ENCODE peak calls at places on chromosomes 2 and 18, in six cellular contexts. B, E, U, Q, C and O are unnamed samples.

GRCh38 chr18:1094408-1094807 is 189.7 kb downstream of the ADCYAP1 start:
- DNase-seq in B (no peak), E (no peak), U (no peak), Q (peak), C (peak), O (no peak)

GRCh38 chr18:73739098-73739497 is 408.5 kb downstream of the FBXO15 start:
- DNase-seq in B (no peak), E (no peak), U (no peak), Q (no peak), C (no peak), O (no peak)

GRCh38 chr18:23719634-23720201 is 30.5 kb downstream of the LAMA3 start:
- DNase-seq in B (peak), E (peak), U (no peak), Q (peak), C (peak), O (peak)

GRCh38 chr18:35688757-35689156 is 107.2 kb downstream of the GALNT1 start:
- DNase-seq in B (no peak), E (no peak), U (no peak), Q (no peak), C (peak), O (no peak)

GRCh38 chr2:20930928-20931327 is 108.0 kb upstream of the LDAH start:
- DNase-seq in B (peak), E (no peak), U (no peak), Q (peak), C (no peak), O (peak)

GRCh38 chr2:118032169-118033013 is 18.5 kb upstream of the CCDC93 start:
- DNase-seq in B (peak), E (peak), U (no peak), Q (peak), C (peak), O (peak)

GRCh38 chr2:201116959-201117734 is 1.2 kb downstream of the CFLAR start:
- DNase-seq in B (peak), E (peak), U (no peak), Q (peak), C (peak), O (peak)

GRCh38 chr2:142130111-142131015 is 453 bp downstream of the LRP1B start:
- DNase-seq in B (peak), E (peak), U (peak), Q (peak), C (no peak), O (peak)

GRCh38 chr2:221203138-221203537 is 369.0 kb downstream of the EPHA4 start:
- DNase-seq in B (no peak), E (no peak), U (no peak), Q (no peak), C (no peak), O (no peak)

GRCh38 chr2:58532641-58533040 is 291.5 kb upstream of the FANCL start:
- DNase-seq in B (no peak), E (no peak), U (no peak), Q (no peak), C (no peak), O (no peak)

GRCh38 chr2:130829020-130829419 is 7.7 kb upstream of the ARHGEF4 start:
- DNase-seq in B (peak), E (no peak), U (no peak), Q (no peak), C (peak), O (peak)

GRCh38 chr2:223725494-223725893 is 111.9 kb downstream of the AP1S3 start:
- DNase-seq in B (peak), E (peak), U (no peak), Q (peak), C (peak), O (peak)

GRCh38 chr2:192228685-192229084 is 34.0 kb upstream of the TMEFF2 start:
- DNase-seq in B (peak), E (no peak), U (no peak), Q (no peak), C (no peak), O (no peak)

GRCh38 chr2:163155279-163155883 is 316.8 kb upstream of the KCNH7 start:
- DNase-seq in B (peak), E (peak), U (no peak), Q (peak), C (peak), O (peak)

GRCh38 chr2:222115296-222115695 is 183.5 kb downstream of the PAX3 start:
- DNase-seq in B (no peak), E (no peak), U (no peak), Q (no peak), C (no peak), O (no peak)

GRCh38 chr2:37655442-37655841 is 16.0 kb downstream of the CDC42EP3 start:
- DNase-seq in B (no peak), E (no peak), U (no peak), Q (no peak), C (no peak), O (no peak)

GRCh38 chr2:47721296-47721695 is 61.6 kb upstream of the MSH6 start:
- DNase-seq in B (no peak), E (no peak), U (no peak), Q (no peak), C (no peak), O (no peak)

GRCh38 chr2:223586261-223586660 is 15.9 kb downstream of the SCG2 start:
- DNase-seq in B (peak), E (no peak), U (no peak), Q (peak), C (no peak), O (no peak)

GRCh38 chr18:35334183-35334582 is 10.0 kb downstream of the ZNF24 start:
- DNase-seq in B (no peak), E (no peak), U (no peak), Q (no peak), C (no peak), O (no peak)